ENCODE peak calls at places on chromosomes 2 and 18, in five cellular contexts. O, T, U, H and S are unnamed samples.

GRCh38 chr2:101718993-101719571 is 21.6 kb downstream of the MAP4K4 start:
- DNase-seq in O (no peak), T (no peak), U (no peak), H (no peak), S (no peak)

GRCh38 chr18:61756244-61756643 is 136.6 kb downstream of the RNF152 start:
- DNase-seq in O (no peak), T (no peak), H (no peak), U (no peak), S (no peak)

GRCh38 chr2:37189452-37190153 is 1.1 kb upstream of the SULT6B1 start:
- DNase-seq in O (no peak), U (peak), T (peak), H (peak), S (peak)

GRCh38 chr18:56785006-56785405 is 133.8 kb downstream of the WDR7 start:
- DNase-seq in T (no peak), U (no peak), H (no peak), O (no peak), S (no peak)

GRCh38 chr18:28013064-28013463 is 163.9 kb downstream of the CDH2 start:
- DNase-seq in H (peak), T (no peak), U (no peak), O (no peak), S (no peak)

GRCh38 chr2:19046986-19047780 is 311.2 kb downstream of the OSR1 start:
- DNase-seq in T (no peak), H (no peak), O (no peak), U (no peak), S (no peak)

GRCh38 chr2:86234573-86235131 is 35.4 kb downstream of the MRPL35 start:
- DNase-seq in O (no peak), U (no peak), H (no peak), T (no peak), S (no peak)

GRCh38 chr2:38626326-38627031 is 23.8 kb upstream of the HNRNPLL start:
- DNase-seq in H (no peak), T (no peak), U (no peak), O (no peak), S (no peak)

GRCh38 chr2:64393611-64394010 is 60.4 kb upstream of the LGALSL start:
- DNase-seq in H (no peak), T (no peak), O (no peak), U (no peak), S (no peak)

GRCh38 chr2:100941646-100942240 is 60.3 kb upstream of the RPL31 start:
- DNase-seq in U (no peak), O (no peak), T (peak), H (no peak), S (no peak)

GRCh38 chr2:100822587-100823248 is 2.8 kb downstream of the NPAS2 start:
- DNase-seq in O (no peak), T (no peak), H (no peak), U (peak), S (no peak)

GRCh38 chr18:45449761-45450227 is 165.5 kb upstream of the SLC14A2 start:
- DNase-seq in T (no peak), O (no peak), U (peak), H (peak), S (no peak)

GRCh38 chr2:23385351-23385747 is 370 bp downstream of the KLHL29 start:
- DNase-seq in T (peak), H (peak), U (peak), O (no peak), S (no peak)

GRCh38 chr18:36514778-36515177 is 217.3 kb downstream of the FHOD3 start:
- DNase-seq in T (peak), H (no peak), O (no peak), U (no peak), S (no peak)

GRCh38 chr2:237437566-237437965 is 23.6 kb upstream of the COL6A3 start:
- DNase-seq in H (no peak), U (no peak), T (no peak), O (no peak), S (no peak)

GRCh38 chr18:6570581-6571238 is 156.0 kb upstream of the L3MBTL4 start:
- DNase-seq in H (no peak), U (no peak), T (peak), O (no peak), S (no peak)

GRCh38 chr2:78757191-78757590 is 268.3 kb upstream of the REG3G start:
- DNase-seq in U (no peak), T (no peak), H (no peak), O (no peak), S (no peak)

GRCh38 chr2:74418312-74418711 is 3.1 kb downstream of the C2orf81 start:
- DNase-seq in H (no peak), O (no peak), U (no peak), T (no peak), S (no peak)

GRCh38 chr2:240069846-240070245 is 16.5 kb upstream of the OR6B3 start:
- DNase-seq in U (no peak), T (no peak), O (no peak), H (no peak), S (no peak)

GRCh38 chr2:241692448-241692847 is 5.8 kb upstream of the DTYMK start:
- DNase-seq in U (no peak), T (no peak), H (peak), O (no peak), S (no peak)

GRCh38 chr18:45657357-45658335 is 42.4 kb downstream of the SLC14A2 start:
- DNase-seq in U (no peak), O (no peak), H (no peak), T (peak), S (peak)

GRCh38 chr2:43985359-43985758 is 10.4 kb downstream of the LRPPRC start:
- DNase-seq in U (no peak), T (no peak), O (no peak), H (no peak), S (no peak)

GRCh38 chr2:29374823-29375222 is 259.6 kb downstream of the CLIP4 start:
- DNase-seq in H (no peak), T (no peak), U (peak), O (no peak), S (no peak)

GRCh38 chr18:3261393-3262233 is at the start of gene MYL12B:
- DNase-seq in T (peak), H (peak), U (peak), O (peak), S (peak)

GRCh38 chr2:108320326-108320932 is 31.7 kb downstream of the SULT1C2 start:
- DNase-seq in T (no peak), O (no peak), U (no peak), H (no peak), S (no peak)

GRCh38 chr2:152445791-152446201 is 110.8 kb downstream of the FMNL2 start:
- DNase-seq in T (no peak), O (no peak), H (no peak), U (no peak), S (peak)

GRCh38 chr18:37322497-37323035 is 243.0 kb downstream of the CELF4 start:
- DNase-seq in T (peak), H (peak), U (peak), O (peak), S (no peak)

GRCh38 chr2:241901500-241902351 is 32.2 kb downstream of the RTP5 start:
- DNase-seq in H (peak), T (peak), O (no peak), U (peak), S (peak)

GRCh38 chr2:36670881-36671595 is 25.5 kb upstream of the VIT start:
- DNase-seq in U (no peak), T (no peak), H (no peak), O (no peak), S (peak)

GRCh38 chr2:143974262-143974661 is 545.7 kb downstream of the ZEB2 start:
- DNase-seq in T (no peak), H (no peak), O (no peak), U (no peak), S (no peak)

GRCh38 chr2:71528749-71529148 is 75.4 kb downstream of the DYSF start:
- DNase-seq in U (no peak), H (no peak), O (no peak), T (peak), S (no peak)

GRCh38 chr2:70527447-70528080 is 26.1 kb downstream of the TGFA start:
- DNase-seq in U (no peak), O (no peak), H (no peak), T (no peak), S (no peak)

GRCh38 chr18:54506516-54507261 is 84.4 kb upstream of the DYNAP start:
- DNase-seq in U (no peak), H (no peak), O (no peak), T (no peak), S (no peak)

GRCh38 chr2:45888167-45888566 is 236.7 kb downstream of the PRKCE start:
- DNase-seq in O (no peak), H (no peak), T (no peak), U (no peak), S (no peak)

GRCh38 chr2:45888641-45889040 is 237.2 kb downstream of the PRKCE start:
- DNase-seq in O (no peak), U (no peak), H (no peak), T (no peak), S (no peak)

GRCh38 chr2:45890094-45890646 is 238.7 kb downstream of the PRKCE start:
- DNase-seq in H (no peak), U (no peak), O (no peak), T (no peak), S (no peak)

GRCh38 chr2:45889620-45890019 is 238.1 kb downstream of the PRKCE start:
- DNase-seq in U (no peak), T (no peak), O (no peak), H (no peak), S (no peak)

GRCh38 chr2:45889053-45889452 is 237.6 kb downstream of the PRKCE start:
- DNase-seq in U (peak), T (peak), H (peak), O (peak), S (no peak)
- H3K27ac ChIP-seq in U (peak), T (no peak), H (no peak), O (no peak), S (no peak)

GRCh38 chr2:179861777-179862117 is 335 bp upstream of the ZNF385B start:
- DNase-seq in O (peak), H (peak), U (no peak), T (no peak), S (peak)
- H3K27ac ChIP-seq in O (no peak), H (no peak), U (no peak), T (no peak), S (no peak)

GRCh38 chr2:55012648-55013484 is 37.4 kb downstream of the RTN4 start:
- DNase-seq in O (peak), H (no peak), T (no peak), U (no peak), S (peak)
- H3K27ac ChIP-seq in O (peak), H (peak), T (no peak), U (peak), S (peak)

GRCh38 chr2:239026711-239027430 is 179.0 kb downstream of the TWIST2 start:
- DNase-seq in O (no peak), T (peak), U (no peak), H (no peak), S (no peak)
- H3K27ac ChIP-seq in O (no peak), T (no peak), U (no peak), H (peak), S (no peak)

DNA sequence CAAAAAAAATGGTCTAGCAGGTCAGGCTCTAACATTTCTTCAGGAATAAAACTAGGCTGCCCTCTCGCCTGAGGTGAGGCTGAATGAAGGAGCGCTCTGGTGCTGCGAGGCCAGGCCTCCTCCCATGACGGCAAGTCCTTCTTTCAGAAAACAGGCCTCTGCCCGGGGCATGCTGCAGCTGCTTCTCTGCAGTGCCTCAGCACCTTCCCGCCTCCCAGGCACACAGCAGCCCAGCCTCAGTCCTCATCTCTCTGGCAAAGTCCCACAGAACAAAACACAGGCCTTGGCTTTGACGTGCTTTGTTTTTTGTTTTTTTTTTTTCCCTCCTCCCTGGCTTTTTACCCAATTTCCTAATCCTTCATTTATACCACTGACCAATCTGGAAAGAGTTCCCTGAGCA is 74.8 kb downstream of the BCL11A start:
- DNase-seq in H (no peak), U (peak), O (no peak), T (peak), S (no peak)
- H3K27ac ChIP-seq in H (peak), U (no peak), O (no peak), T (no peak), S (no peak)

DNA sequence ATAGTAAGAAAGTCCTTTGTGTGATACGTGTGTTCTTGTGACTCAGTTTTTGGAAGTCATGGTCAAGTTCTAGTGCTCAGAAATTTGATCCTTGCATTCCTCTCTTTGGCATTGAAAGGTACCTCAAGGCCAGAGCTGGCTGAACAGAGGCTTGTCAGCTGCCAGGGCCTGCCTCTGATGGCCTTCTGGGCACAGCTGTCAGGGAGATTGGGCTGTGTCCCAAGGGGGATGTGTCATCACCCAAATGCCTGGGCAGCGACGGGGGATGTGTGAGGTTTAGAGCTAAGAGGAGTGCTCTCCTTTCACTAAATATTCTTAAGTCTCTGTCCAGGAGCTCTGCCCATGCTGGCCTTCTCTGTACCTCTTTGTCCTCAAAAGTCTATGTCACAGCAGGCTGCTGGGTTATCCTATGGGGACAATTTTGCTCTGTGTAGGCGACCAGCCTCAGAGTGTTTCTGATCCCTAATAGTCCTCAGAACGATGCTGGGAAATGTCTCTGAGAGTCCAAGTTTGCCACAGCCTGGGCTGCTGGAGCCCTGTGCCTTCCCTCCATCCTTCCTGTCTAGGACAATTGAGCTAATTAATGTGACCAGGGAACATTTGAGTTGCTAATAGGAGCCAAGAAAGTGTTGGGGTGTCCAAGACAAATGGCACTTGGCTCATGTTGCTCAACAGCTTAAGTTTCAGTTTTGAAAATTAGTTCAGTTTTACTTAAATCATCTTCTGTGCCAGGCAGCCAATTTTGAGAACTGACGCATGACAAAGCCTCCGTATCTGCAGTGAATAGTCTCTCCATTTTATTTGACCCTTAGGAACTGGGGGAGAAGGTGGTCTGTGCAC is 115.5 kb upstream of the ZNF521 start:
- DNase-seq in T (no peak), O (no peak), H (no peak), U (no peak), S (no peak)
- H3K27ac ChIP-seq in T (no peak), O (no peak), H (no peak), U (no peak), S (no peak)

DNA sequence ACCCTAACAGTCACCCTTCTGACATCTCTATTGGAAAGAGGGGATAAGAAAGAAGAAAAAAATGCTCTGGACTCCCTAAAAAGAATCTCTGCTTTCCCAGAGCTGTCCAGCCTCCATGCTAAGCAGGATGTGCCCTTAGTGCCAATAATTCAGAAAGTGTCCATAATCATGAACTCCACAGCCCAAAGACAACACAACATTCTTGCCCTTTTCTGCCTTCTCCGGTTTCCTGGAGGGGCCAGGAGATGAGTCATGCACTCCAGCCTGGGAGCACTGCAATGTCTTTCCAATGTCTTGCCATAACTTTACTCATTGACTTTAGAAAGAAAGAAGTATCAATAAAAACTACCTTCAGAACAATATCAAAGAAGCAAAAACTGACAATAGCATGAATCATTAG is 44.0 kb downstream of the KLF7 start:
- DNase-seq in T (no peak), H (no peak), U (no peak), O (no peak), S (no peak)
- H3K27ac ChIP-seq in T (no peak), H (no peak), U (no peak), O (no peak), S (no peak)

DNA sequence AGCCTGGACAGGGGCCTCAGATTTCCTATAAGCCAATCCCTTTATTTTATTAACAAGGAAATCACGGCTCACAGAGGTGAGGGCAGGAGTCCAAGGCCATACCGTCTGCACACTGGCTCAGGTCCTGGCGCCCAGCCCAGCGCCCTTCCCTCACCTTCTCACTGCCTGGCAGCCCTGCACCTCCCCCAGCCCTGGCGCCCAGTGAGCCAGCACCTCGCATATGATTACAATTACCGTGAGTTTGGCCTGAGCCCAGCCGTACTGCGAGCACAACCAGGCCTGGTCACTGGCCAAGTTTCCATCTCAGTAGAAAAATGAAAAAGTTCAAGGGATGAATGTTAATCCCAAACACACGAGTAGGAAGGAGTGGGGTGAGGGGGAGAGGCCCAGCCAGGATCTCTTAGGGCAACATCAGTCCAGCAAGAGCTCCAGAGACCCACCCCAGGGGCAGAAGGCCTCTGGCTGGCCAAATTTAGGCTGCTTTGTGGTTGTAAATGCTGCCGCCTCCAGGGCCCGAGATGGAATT is 68.4 kb downstream of the MCFD2 start:
- DNase-seq in O (no peak), T (no peak), U (peak), H (peak), S (peak)
- H3K27ac ChIP-seq in O (no peak), T (no peak), U (peak), H (peak), S (peak)

GRCh38 chr2:127086800-127087737 is 19.9 kb downstream of the BIN1 start:
- DNase-seq in H (peak), U (no peak), T (peak), O (no peak), S (no peak)
- H3K27ac ChIP-seq in H (peak), U (peak), T (peak), O (no peak), S (no peak)

GRCh38 chr2:99822487-99823218 is 319.7 kb downstream of the AFF3 start:
- DNase-seq in H (no peak), T (peak), O (no peak), U (no peak), S (no peak)

GRCh38 chr2:99818842-99819241 is 323.5 kb downstream of the AFF3 start:
- DNase-seq in O (peak), H (no peak), U (no peak), T (no peak), S (no peak)

GRCh38 chr2:99819766-99820165 is 322.6 kb downstream of the AFF3 start:
- DNase-seq in U (no peak), O (no peak), T (peak), H (no peak), S (no peak)

GRCh38 chr2:99821039-99821438 is 321.4 kb downstream of the AFF3 start:
- DNase-seq in H (no peak), U (no peak), O (no peak), T (no peak), S (no peak)

DNA sequence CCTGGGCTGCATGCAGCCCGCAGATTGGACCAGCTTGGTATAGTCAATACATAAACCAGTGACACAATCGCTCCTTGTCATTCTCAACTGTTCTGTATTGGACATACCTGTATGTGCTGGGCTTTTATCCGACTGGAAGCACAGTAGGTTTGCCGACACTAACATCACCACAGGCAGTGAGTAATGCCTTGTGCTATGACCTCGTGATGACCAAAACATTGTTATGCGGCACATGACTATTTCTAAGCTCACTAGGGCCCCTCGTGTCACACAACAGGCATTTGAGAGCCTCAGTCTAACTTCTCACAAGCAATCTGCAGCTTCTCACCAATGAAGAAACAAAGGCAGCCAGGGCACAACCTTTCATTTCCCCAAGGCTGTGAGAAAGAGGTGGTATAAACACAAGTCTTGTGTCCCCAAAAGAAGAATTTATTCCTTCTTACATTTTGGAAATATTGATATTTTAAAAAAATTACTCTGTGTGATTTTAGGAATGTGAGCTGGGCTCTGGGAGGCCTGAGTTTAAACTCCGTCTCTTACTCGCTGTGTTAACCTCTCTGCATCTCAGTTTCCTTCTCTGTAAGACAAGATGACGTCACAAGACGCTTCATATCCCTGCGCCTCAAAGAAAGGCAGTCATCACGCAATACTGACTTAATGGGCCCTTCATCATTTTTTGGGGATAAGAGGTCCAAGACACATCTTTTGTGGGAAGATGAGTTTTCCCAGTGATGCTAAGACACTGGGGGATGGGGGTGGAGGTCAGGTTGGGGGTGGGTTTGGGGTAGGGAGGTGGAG is 320.6 kb downstream of the AFF3 start:
- DNase-seq in U (no peak), H (no peak), O (no peak), T (peak), S (no peak)
- H3K27ac ChIP-seq in U (no peak), H (no peak), O (no peak), T (peak), S (no peak)